ENCODE peak calls at places on chromosomes 7 and 10, in four cellular contexts. T is GM12891, V is HepG2, L is GM12878. C is an unnamed sample.

GRCh38 chr7:78020874-78021249 is 222.3 kb downstream of the PHTF2 start:
- DNase-seq in T (no peak), V (no peak), L (no peak), C (no peak)

GRCh38 chr10:29482591-29483421 is 152.0 kb downstream of the SVIL start:
- DNase-seq in T (no peak), V (peak; percentile 24), L (no peak), C (no peak)

GRCh38 chr7:110573862-110574528 is 516.9 kb upstream of the LRRN3 start:
- DNase-seq in T (no peak), V (peak; percentile 10), L (no peak), C (no peak)

GRCh38 chr7:83547526-83547925 is 101.4 kb downstream of the SEMA3E start:
- DNase-seq in T (no peak), V (no peak), L (peak; percentile 38), C (no peak)

GRCh38 chr10:120505866-120506265 is 48.8 kb downstream of the PLPP4 start:
- DNase-seq in T (no peak), V (no peak), L (no peak), C (no peak)

GRCh38 chr7:144869072-144869471 is 33.2 kb upstream of the TPK1 start:
- DNase-seq in T (no peak), V (no peak), L (no peak), C (no peak)

GRCh38 chr7:64878684-64879083 is 24.4 kb upstream of the ZNF273 start:
- DNase-seq in T (no peak), V (no peak), L (no peak), C (no peak)

GRCh38 chr7:7183833-7184463 is 1.6 kb downstream of the C1GALT1 start:
- DNase-seq in T (no peak), V (no peak), L (no peak), C (no peak)

GRCh38 chr10:20314431-20314830 is 498.2 kb downstream of the PLXDC2 start:
- DNase-seq in T (no peak), V (no peak), L (no peak), C (no peak)

GRCh38 chr10:59709472-59710125 is at the start of gene SLC16A9:
- DNase-seq in T (peak; percentile 71), V (peak; percentile 12), L (peak; percentile 8), C (peak; percentile 69)

GRCh38 chr7:129405527-129405926 is 28.7 kb upstream of the STRIP2 start:
- DNase-seq in T (no peak), V (no peak), L (peak; percentile 8), C (no peak)

GRCh38 chr7:98293746-98294145 is 12.3 kb downstream of the BRI3 start:
- DNase-seq in T (no peak), V (no peak), L (no peak), C (no peak)

GRCh38 chr7:142298009-142298408 is 40.2 kb upstream of the PRSS58 start:
- DNase-seq in T (no peak), V (peak; percentile 9), L (no peak), C (no peak)

GRCh38 chr7:99551767-99552463 is at the start of gene FAM200A:
- DNase-seq in T (peak; percentile 88), V (peak; percentile 81), L (peak; percentile 49), C (peak; percentile 89)

GRCh38 chr10:72243822-72244437 is 27.9 kb upstream of the ASCC1 start:
- DNase-seq in T (no peak), V (no peak), L (no peak), C (no peak)

DNA sequence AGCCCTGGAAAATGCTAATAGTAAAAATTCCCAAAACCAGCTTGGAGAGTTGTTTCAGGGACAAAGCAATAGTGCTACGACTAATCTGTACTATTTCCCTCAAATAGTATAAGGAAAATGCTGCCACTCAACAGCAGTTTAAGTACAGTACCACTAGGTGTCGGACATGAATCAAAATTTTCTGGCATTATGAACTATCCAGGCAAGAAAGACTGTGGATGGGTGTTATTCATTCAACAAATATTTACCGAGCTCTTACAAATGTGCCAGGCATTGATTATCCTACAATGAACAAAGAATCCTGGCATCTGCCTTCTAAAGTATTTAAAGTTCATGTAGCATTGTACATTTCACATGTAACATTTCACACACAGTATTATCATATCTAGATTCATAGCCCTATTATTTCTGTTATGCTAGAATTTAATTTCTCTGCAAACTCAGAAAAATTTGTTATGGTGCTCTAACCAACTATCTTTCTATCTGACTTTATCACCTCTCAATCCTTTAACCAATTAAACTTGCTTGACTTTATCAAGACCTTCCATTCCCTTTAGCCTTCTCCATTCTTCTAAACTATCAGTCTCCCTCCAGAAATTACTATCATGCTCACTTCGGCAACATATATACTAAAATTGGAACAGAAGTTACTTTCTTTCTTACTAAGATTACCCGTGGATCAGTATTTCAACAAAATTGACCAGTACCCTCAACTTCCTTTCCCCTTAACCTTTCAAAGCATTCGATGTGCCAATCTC is 80.6 kb downstream of the ARHGAP21 start:
- DNase-seq in T (no peak), V (peak; percentile 89), L (peak; percentile 40), C (no peak)
- TF ChIP-seq TAF1 in T (no peak), V (no peak), L (no peak), C (no peak)

GRCh38 chr7:70520604-70521003 is 611.3 kb upstream of the GALNT17 start:
- DNase-seq in T (no peak), V (peak; percentile 52), L (no peak), C (no peak)
- TF ChIP-seq TAF1 in T (no peak), V (no peak), L (no peak), C (no peak)

GRCh38 chr7:139452948-139453672 is 30.4 kb downstream of the KLRG2 start:
- DNase-seq in T (no peak), V (no peak), L (no peak), C (no peak)
- TF ChIP-seq TAF1 in T (no peak), V (no peak), L (no peak), C (no peak)

GRCh38 chr7:106872763-106873162 is 7.7 kb downstream of the PIK3CG start:
- DNase-seq in T (no peak), V (no peak), L (no peak), C (no peak)

GRCh38 chr7:106870983-106871410 is 5.9 kb downstream of the PIK3CG start:
- DNase-seq in T (peak; percentile 34), V (no peak), L (peak; percentile 95), C (peak; percentile 36)

GRCh38 chr7:106869954-106870353 is 4.9 kb downstream of the PIK3CG start:
- DNase-seq in T (no peak), V (no peak), L (no peak), C (no peak)

GRCh38 chr7:106870528-106870927 is 5.4 kb downstream of the PIK3CG start:
- DNase-seq in T (no peak), V (no peak), L (no peak), C (no peak)

GRCh38 chr7:106871793-106872571 is 6.9 kb downstream of the PIK3CG start:
- DNase-seq in T (no peak), V (no peak), L (no peak), C (no peak)
- TF ChIP-seq TAF1 in T (no peak), V (no peak), L (no peak), C (no peak)

DNA sequence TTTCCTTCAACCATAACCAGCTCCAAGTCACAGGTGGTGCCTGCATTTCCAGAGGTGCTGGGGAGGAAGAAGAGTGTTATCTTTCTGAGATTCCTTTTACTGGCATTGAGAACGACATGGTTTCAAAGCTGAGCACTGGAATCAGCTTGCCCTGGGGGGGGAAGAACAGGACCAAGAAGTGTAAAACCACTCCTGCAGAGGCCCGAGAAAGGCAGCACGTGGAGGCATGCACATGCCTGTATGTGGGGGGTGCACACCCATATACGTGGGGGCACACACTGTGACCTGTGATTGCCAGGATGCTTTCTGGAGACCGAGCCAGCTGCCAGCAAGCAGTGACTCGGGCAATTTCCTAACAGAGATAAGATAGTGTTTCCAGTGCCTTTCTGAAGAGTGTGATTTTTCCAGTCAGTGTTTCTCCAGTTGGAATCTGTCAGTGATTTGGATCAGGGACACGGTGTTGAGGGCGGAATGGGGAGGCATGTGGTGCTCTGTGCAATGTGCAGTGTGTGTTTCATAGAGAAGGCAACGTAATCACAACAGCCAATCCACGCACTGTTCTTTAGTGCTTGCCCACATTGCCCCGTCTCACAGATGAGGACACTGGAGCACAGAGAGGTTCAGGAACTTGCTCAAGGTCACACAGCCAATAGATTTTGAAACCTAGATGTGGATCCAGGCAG is 4.2 kb downstream of the LRRC27 start:
- DNase-seq in T (no peak), V (peak; percentile 39), L (no peak), C (no peak)
- TF ChIP-seq TAF1 in T (no peak), V (no peak), L (no peak), C (no peak)

DNA sequence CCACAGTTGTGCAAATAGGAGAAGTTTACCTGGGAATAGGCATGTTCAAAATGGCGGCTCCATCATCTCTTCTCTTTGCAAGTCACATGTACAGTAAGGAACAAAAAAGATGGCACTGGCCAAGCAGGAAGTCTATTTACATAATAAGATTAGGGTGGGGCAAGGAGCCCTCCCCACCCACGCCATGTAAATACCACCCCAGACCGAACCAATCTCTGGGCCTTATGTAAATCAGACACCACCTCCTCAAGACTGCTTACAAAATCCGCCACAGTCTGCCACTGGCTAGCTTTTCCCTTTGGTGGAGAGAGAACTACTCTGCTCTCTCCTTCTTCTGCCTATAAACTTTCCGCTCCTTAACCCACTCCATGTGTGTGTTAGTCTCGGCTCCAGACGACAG is 1496.3 kb downstream of the REEP3 start:
- DNase-seq in T (no peak), V (no peak), L (no peak), C (no peak)
- TF ChIP-seq TAF1 in T (no peak), V (no peak), L (no peak), C (no peak)

GRCh38 chr7:41188163-41189130 is 514.4 kb downstream of the INHBA start:
- DNase-seq in T (no peak), V (no peak), L (no peak), C (no peak)
- TF ChIP-seq TAF1 in T (no peak), V (no peak), L (no peak), C (no peak)

DNA sequence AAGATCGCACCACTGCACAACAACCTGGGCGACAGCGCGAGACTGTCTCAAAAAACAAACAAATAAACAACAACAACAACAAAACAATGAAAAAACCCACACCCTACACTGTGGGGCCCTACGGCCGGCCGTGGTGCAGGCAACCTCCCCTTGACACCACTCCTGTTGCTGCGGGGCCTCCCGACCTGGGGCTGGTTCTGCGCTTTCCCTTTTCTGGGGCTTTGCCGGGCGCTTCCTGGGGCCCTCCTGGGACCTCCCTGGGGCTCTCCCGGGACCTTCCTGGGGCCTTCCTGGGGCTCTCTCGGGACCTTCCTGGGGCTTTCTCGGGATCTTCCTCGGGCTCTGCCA is 46.6 kb downstream of the INSIG1 start:
- DNase-seq in T (no peak), V (no peak), L (no peak), C (peak; percentile 42)
- TF ChIP-seq TAF1 in T (no peak), V (no peak), L (no peak), C (no peak)

DNA sequence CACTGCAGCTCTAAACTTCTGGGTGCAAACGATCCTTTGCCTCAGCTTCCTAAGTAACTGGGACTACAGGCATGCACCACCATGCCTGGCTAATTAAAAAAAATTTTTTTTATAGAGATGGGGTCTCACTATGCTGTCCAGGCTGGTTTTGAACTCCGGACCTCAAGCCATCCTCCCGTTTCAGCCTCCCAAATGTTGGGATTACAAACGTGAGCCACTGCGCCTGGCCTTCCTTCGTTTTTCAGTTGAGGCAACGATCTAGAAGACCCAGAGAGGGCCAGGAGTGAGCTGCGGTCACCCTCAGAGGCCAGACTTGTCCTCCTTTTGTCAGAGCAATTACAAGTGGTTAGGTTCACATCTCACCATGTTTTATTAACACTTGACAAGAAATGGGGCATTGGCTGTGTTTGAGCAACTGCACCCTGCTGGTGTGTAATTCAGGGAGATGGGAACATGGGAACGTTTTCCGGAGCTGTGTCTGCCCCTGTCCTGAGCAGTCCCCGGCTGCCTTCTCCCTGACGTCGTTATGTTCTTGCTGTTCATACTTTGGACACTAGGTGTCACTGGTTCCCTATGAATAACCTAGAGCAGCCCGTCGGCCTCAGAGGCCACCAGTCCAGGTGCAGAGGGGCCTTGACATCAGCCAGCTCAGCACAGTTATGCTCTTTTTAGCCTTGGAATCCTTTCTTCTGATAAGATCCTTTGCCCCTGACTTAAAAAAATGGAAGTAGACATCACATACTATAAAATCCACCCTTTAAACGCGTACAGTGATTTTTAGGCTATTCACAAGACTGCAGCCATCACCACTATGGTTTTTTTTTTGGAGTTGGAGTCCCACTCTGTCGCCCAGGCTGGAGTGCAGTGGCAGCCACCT is 375.0 kb downstream of the TYW1 start:
- DNase-seq in T (peak; percentile 77), V (peak; percentile 70), L (peak; percentile 21), C (peak; percentile 59)
- TF ChIP-seq TAF1 in T (no peak), V (no peak), L (no peak), C (no peak)

C was measured in GM12892.